ENCODE peak calls at places on chromosome 14, in six cellular contexts. N is H1, I is HepG2, G is GM12878, E is K562, U is GM12891. T is an unnamed sample.

GRCh38 chr14:50100824-50101223 is 15.5 kb downstream of the VCPKMT start:
- DNase-seq in E (no peak), I (peak), G (no peak), U (no peak), N (no peak), T (no peak)

GRCh38 chr14:39374846-39375245 is 57.4 kb downstream of the FBXO33 start:
- DNase-seq in G (no peak), N (no peak), E (no peak), I (no peak), U (no peak), T (no peak)

GRCh38 chr14:29906256-29906885 is 21.3 kb downstream of the PRKD1 start:
- DNase-seq in G (no peak), N (no peak), U (no peak), I (peak), E (no peak), T (no peak)

GRCh38 chr14:45201908-45202307 is 51.1 kb downstream of the MIS18BP1 start:
- DNase-seq in U (no peak), N (no peak), E (no peak), I (peak), G (no peak), T (no peak)

GRCh38 chr14:58626441-58626840 is 11.3 kb upstream of the DACT1 start:
- DNase-seq in I (no peak), U (no peak), E (no peak), G (no peak), N (no peak), T (no peak)

GRCh38 chr14:81990312-81990761 is 456.7 kb upstream of the SEL1L start:
- DNase-seq in G (peak), E (peak), I (peak), U (peak), N (no peak), T (no peak)

GRCh38 chr14:56794088-56794556 is 16.2 kb downstream of the OTX2 start:
- DNase-seq in E (no peak), I (no peak), G (no peak), U (no peak), N (no peak), T (no peak)

GRCh38 chr14:101950516-101951215 is 13.7 kb upstream of the DYNC1H1 start:
- DNase-seq in U (no peak), N (no peak), G (no peak), E (no peak), I (no peak), T (no peak)

GRCh38 chr14:88333036-88333435 is 10.0 kb upstream of the KCNK10 start:
- DNase-seq in U (no peak), E (no peak), I (no peak), N (no peak), G (no peak), T (no peak)

GRCh38 chr14:34436118-34436905 is 25.7 kb downstream of the SPTSSA start:
- DNase-seq in U (no peak), N (no peak), I (peak), E (no peak), G (no peak), T (no peak)

GRCh38 chr14:95774265-95775160 is 60.6 kb upstream of the TCL1A start:
- DNase-seq in I (peak), U (peak), N (no peak), E (peak), G (peak), T (peak)

GRCh38 chr14:75446447-75446846 is 18.6 kb downstream of the JDP2 start:
- DNase-seq in U (no peak), I (no peak), N (no peak), E (no peak), G (no peak), T (no peak)

GRCh38 chr14:52055215-52055614 is 13.6 kb downstream of the NID2 start:
- DNase-seq in G (no peak), I (no peak), U (no peak), E (no peak), N (no peak), T (no peak)

GRCh38 chr14:39085933-39086332 is 17.1 kb downstream of the SEC23A start:
- DNase-seq in E (no peak), U (no peak), I (no peak), N (no peak), G (no peak), T (no peak)

GRCh38 chr14:68670344-68670725 is 122.5 kb downstream of the ZFP36L1 start:
- DNase-seq in U (no peak), N (no peak), I (no peak), E (no peak), G (no peak), T (no peak)

GRCh38 chr14:70034257-70034656 is 154.5 kb downstream of the SLC8A3 start:
- DNase-seq in U (no peak), N (no peak), G (no peak), I (no peak), E (no peak), T (no peak)

GRCh38 chr14:33676135-33676566 is 274.7 kb downstream of the EGLN3 start:
- DNase-seq in N (peak), U (no peak), I (peak), G (no peak), E (peak), T (no peak)

GRCh38 chr14:53055003-53055402 is 98.1 kb downstream of the DDHD1 start:
- DNase-seq in I (peak), G (peak), N (no peak), U (no peak), E (peak), T (peak)

GRCh38 chr14:51310453-51311074 is 70.5 kb downstream of the TMX1 start:
- DNase-seq in G (no peak), N (no peak), E (no peak), I (no peak), U (no peak), T (no peak)

GRCh38 chr14:68469208-68469713 is 323.6 kb downstream of the ZFP36L1 start:
- DNase-seq in E (no peak), I (peak), G (no peak), N (no peak), U (no peak), T (no peak)

GRCh38 chr14:51167587-51168219 is 72.3 kb upstream of the TMX1 start:
- DNase-seq in U (no peak), G (no peak), N (no peak), I (no peak), E (no peak), T (no peak)

GRCh38 chr14:56487761-56488160 is 91.8 kb upstream of the TMEM260 start:
- DNase-seq in G (no peak), U (no peak), I (no peak), N (no peak), E (no peak), T (no peak)

GRCh38 chr14:87873741-87874140 is 119.2 kb downstream of the GALC start:
- DNase-seq in U (no peak), E (no peak), G (no peak), I (no peak), N (no peak), T (no peak)

GRCh38 chr14:105853089-105853906 is 326.9 kb downstream of the TMEM121 start:
- DNase-seq in G (peak), N (no peak), E (no peak), I (no peak), U (no peak), T (no peak)

GRCh38 chr14:48814562-48814961 is 771.6 kb downstream of the RPS29 start:
- DNase-seq in I (no peak), N (no peak), U (no peak), E (no peak), G (no peak), T (no peak)

GRCh38 chr14:105844810-105845724 is 318.7 kb downstream of the TMEM121 start:
- DNase-seq in U (no peak), E (no peak), I (no peak), N (no peak), G (no peak), T (no peak)

GRCh38 chr14:100827140-100827517 is 1.2 kb downstream of the MEG3 start:
- DNase-seq in I (no peak), E (no peak), G (no peak), U (no peak), N (no peak), T (no peak)

GRCh38 chr14:75884198-75884611 is 97.6 kb downstream of the TGFB3 start:
- DNase-seq in G (no peak), E (no peak), N (no peak), U (no peak), I (no peak), T (no peak)

GRCh38 chr14:60723218-60724079 is 702 bp downstream of the SIX4 start:
- DNase-seq in I (no peak), G (no peak), E (peak), U (peak), N (no peak), T (peak)
- TF ChIP-seq TAF1 in I (peak), G (no peak), E (peak), U (no peak), N (peak), T (no peak)

GRCh38 chr14:20801726-20802125 is 918 bp downstream of the RNASE1 start:
- DNase-seq in G (no peak), U (no peak), N (no peak), I (no peak), E (peak), T (no peak)
- TF ChIP-seq POLR2A in G (no peak), U (no peak), N (no peak), I (no peak), E (no peak), T (no peak)

DNA sequence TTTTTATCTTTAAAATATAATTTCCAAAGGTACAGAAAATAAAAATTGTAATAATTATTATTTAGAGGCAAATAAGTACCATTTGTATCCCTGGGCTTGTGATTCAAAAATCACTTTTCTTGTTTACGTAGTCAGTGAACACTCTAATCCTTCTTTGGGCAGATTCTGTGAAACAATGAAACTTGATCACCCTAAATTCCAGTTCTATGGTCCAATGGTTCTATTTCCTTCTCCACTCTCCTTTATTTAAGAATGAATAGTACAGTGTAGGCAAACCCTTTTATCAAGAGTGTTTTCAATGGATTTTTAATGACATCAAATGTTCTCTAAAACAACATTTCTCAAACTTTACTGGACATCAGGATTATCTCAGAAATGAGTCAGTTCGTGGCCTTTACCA is 315.3 kb downstream of the LRFN5 start:
- DNase-seq in N (no peak), I (no peak), G (no peak), E (no peak), U (no peak), T (no peak)
- TF ChIP-seq TAF1 in N (no peak), I (no peak), G (no peak), E (no peak), U (no peak), T (no peak)

GRCh38 chr14:22973217-22974032 is 8.9 kb downstream of the AJUBA start:
- DNase-seq in E (peak), G (no peak), I (peak), U (peak), N (no peak), T (no peak)

GRCh38 chr14:22977434-22977683 is 5.0 kb downstream of the AJUBA start:
- DNase-seq in G (no peak), N (no peak), U (no peak), E (no peak), I (no peak), T (no peak)

GRCh38 chr14:22976620-22977433 is 5.5 kb downstream of the AJUBA start:
- DNase-seq in G (no peak), U (no peak), I (peak), E (peak), N (no peak), T (no peak)

GRCh38 chr14:22972313-22972930 is 9.9 kb downstream of the AJUBA start:
- DNase-seq in I (no peak), G (no peak), E (no peak), U (no peak), N (no peak), T (no peak)

GRCh38 chr14:22974530-22975313 is 7.6 kb downstream of the AJUBA start:
- DNase-seq in I (no peak), N (no peak), U (no peak), E (no peak), G (no peak), T (no peak)
- TF ChIP-seq POLR2A in I (no peak), N (no peak), U (no peak), E (no peak), G (no peak), T (no peak)

GRCh38 chr14:91947196-91948184 is at the start of gene FBLN5:
- DNase-seq in G (no peak), E (peak), U (no peak), I (no peak), N (peak), T (no peak)
- TF ChIP-seq TAF1 in G (no peak), E (no peak), U (no peak), I (no peak), N (no peak), T (no peak)

DNA sequence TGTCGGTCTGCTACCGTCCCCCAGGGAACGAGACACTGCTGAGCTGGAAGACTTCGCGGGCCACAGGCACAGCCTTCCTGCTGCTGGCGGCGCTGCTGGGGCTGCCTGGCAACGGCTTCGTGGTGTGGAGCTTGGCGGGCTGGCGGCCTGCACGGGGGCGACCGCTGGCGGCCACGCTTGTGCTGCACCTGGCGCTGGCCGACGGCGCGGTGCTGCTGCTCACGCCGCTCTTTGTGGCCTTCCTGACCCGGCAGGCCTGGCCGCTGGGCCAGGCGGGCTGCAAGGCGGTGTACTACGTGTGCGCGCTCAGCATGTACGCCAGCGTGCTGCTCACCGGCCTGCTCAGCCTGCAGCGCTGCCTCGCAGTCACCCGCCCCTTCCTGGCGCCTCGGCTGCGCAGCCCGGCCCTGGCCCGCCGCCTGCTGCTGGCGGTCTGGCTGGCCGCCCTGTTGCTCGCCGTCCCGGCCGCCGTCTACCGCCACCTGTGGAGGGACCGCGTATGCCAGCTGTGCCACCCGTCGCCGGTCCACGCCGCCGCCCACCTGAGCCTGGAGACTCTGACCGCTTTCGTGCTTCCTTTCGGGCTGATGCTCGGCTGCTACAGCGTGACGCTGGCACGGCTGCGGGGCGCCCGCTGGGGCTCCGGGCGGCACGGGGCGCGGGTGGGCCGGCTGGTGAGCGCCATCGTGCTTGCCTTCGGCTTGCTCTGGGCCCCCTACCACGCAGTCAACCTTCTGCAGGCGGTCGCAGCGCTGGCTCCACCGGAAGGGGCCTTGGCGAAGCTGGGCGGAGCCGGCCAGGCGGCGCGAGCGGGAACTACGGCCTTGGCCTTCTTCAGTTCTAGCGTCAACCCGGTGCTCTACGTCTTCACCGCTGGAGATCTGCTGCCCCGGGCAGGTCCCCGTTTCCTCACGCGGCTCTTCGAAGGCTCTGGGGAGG is at the start of gene LTB4R:
- DNase-seq in I (no peak), E (no peak), G (no peak), U (peak), N (no peak), T (peak)
- TF ChIP-seq POLR2A in I (no peak), E (no peak), G (peak), U (peak), N (no peak), T (peak)

GRCh38 chr14:55418411-55418810 is 6.8 kb upstream of the ATG14 start:
- DNase-seq in I (no peak), U (no peak), G (no peak), N (no peak), E (no peak), T (no peak)

GRCh38 chr14:55419663-55420062 is 8.0 kb upstream of the ATG14 start:
- DNase-seq in E (no peak), G (no peak), U (no peak), N (no peak), I (peak), T (no peak)

GRCh38 chr14:55417955-55418354 is 6.3 kb upstream of the ATG14 start:
- DNase-seq in U (no peak), G (no peak), I (no peak), E (no peak), N (no peak), T (no peak)

GRCh38 chr14:55414551-55414950 is 2.9 kb upstream of the ATG14 start:
- DNase-seq in I (no peak), E (no peak), N (no peak), G (no peak), U (no peak), T (no peak)

GRCh38 chr14:55416866-55417265 is 5.2 kb upstream of the ATG14 start:
- DNase-seq in N (no peak), G (no peak), E (peak), I (no peak), U (no peak), T (no peak)
- TF ChIP-seq TAF1 in N (no peak), G (no peak), E (no peak), I (no peak), U (no peak), T (no peak)

GRCh38 chr14:73607241-73607640 is 5.1 kb upstream of the ACOT6 start:
- DNase-seq in I (no peak), G (no peak), N (no peak), E (no peak), U (no peak), T (no peak)

GRCh38 chr14:73613046-73613383 is 698 bp downstream of the ACOT6 start:
- DNase-seq in U (no peak), N (no peak), G (no peak), E (no peak), I (no peak), T (no peak)

GRCh38 chr14:73613419-73613963 is 1.2 kb downstream of the ACOT6 start:
- DNase-seq in G (no peak), U (no peak), N (no peak), E (no peak), I (peak), T (no peak)

GRCh38 chr14:73612339-73613045 is at the start of gene ACOT6:
- DNase-seq in G (no peak), E (peak), U (peak), I (peak), N (no peak), T (peak)

DNA sequence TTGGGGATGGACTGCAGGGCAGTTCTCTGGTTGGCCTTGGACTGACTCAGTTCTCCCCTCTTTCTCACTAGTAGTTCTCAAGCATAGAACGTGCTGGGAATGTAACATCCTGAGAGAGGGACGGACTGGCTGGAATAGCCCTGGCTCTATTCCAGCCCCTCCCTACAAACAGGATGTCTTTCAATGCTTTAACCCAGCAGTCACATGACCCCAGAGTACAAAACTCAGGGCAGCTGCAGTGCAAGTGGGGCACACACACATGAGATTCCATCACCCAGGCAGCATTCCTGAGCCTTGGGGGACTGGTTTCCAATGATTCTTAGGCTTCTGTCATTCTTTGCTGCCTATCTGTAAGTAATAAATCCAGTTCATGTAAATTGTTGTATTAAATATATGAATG is 1.6 kb upstream of the ACOT6 start:
- DNase-seq in G (no peak), I (peak), U (no peak), N (no peak), E (no peak), T (no peak)
- TF ChIP-seq POLR2A in G (no peak), I (peak), U (no peak), N (no peak), E (no peak), T (no peak)

DNA sequence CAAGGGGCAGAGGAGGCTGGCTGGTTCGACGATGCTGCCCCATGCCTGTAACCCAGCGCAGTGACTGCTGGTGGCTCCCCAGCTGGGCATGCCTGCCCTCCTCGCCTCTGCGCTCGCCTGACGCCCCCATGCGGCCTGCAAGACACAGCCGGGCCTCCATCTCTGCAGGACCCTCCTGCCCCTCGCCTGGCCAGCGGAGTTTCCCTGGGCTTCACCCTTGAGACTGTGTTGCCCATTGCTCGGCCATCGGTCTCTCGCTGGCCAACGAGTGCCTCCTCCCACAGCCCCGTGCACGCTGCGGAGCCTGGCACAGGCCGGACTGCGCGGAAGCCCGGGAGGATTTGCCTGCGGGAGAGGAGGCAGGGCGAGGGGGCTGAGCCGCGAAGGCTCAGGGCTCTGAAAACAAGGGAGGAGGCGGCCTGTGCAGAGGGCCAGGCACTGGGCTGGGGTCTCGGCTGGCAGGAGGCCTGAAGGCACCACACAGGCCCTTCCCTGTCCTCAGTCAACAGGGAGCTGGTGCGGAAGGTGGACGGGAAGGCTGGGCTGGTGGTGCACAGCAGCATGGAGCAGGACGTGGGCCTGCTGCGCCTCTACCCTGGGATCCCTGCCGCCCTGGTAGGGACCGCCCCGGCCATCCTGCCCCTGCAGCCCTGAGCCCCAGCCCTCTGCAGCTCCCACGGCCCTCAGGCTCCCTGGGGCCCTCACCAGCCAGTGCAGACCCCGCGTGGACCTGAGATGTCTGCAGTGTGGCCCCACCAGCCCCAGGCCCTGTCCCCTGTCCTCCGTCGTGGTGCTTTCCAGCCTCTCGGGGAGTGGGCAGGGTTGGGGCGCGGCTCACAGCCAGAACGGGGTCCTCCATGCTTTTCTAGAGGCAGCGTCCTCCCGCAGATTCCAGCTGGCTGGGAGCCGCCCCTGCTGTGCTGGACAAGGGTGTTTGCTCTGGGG is 17.8 kb downstream of the ASPG start:
- DNase-seq in E (no peak), N (no peak), G (no peak), U (no peak), I (no peak), T (no peak)
- TF ChIP-seq TAF1 in E (no peak), N (no peak), G (no peak), U (no peak), I (no peak), T (no peak)